ENCODE peak calls at places on chromosome 20, in ten cellular contexts. A is fibroblast of lung; T is GM12865; U is tibial artery; E is CD4-positive, alpha-beta memory T cell; D is foreskin fibroblast; J is body of pancreas; X is WERI-Rb-1; M is uterus; L is astrocyte of the spinal cord. F is an unnamed sample.

GRCh38 chr20:50886184-50886790 is 45.0 kb downstream of the ADNP start:
- DNase-seq in A (no peak), T (no peak), U (peak; percentile 4), E (no peak), D (no peak), J (no peak), X (no peak), M (no peak), L (no peak), F (no peak)

GRCh38 chr20:25669826-25670422 is 26.7 kb downstream of the ZNF337 start:
- DNase-seq in A (peak; percentile 85), T (no peak), U (no peak), E (no peak), D (peak; percentile 89), J (no peak), X (peak; percentile 14), M (no peak), L (peak; percentile 22), F (peak; percentile 55)

GRCh38 chr20:23205221-23205620 is 119.1 kb upstream of the CD93 start:
- DNase-seq in A (no peak), T (no peak), U (no peak), E (no peak), D (no peak), J (no peak), X (no peak), M (no peak), L (no peak), F (peak; percentile 49)

GRCh38 chr20:10316582-10316981 is 98.0 kb downstream of the SNAP25 start:
- DNase-seq in A (peak; percentile 28), T (peak; percentile 40), U (no peak), E (no peak), D (peak; percentile 53), J (no peak), X (peak; percentile 11), M (no peak), L (no peak), F (no peak)

GRCh38 chr20:478010-478948 is 15.9 kb upstream of the TBC1D20 start:
- DNase-seq in A (peak; percentile 88), T (no peak), U (no peak), E (no peak), D (peak; percentile 73), J (no peak), X (no peak), M (no peak), L (peak; percentile 70), F (no peak)

GRCh38 chr20:44720617-44720993 is 5.4 kb downstream of the CCN5 start:
- DNase-seq in A (peak; percentile 58), T (no peak), U (peak; percentile 77), E (no peak), D (peak; percentile 94), J (no peak), X (no peak), M (no peak), L (no peak), F (no peak)

GRCh38 chr20:568097-568864 is 24.7 kb upstream of the CSNK2A1 start:
- DNase-seq in A (no peak), T (no peak), U (no peak), E (no peak), D (no peak), J (no peak), X (peak; percentile 62), M (no peak), L (no peak), F (peak; percentile 64)

GRCh38 chr20:25338112-25339023 is 52.3 kb downstream of the ABHD12 start:
- DNase-seq in A (no peak), T (no peak), U (no peak), E (no peak), D (no peak), J (peak; percentile 62), X (no peak), M (no peak), L (no peak), F (no peak)

GRCh38 chr20:59003836-59004492 is 3.1 kb downstream of the CTSZ start:
- DNase-seq in A (no peak), T (no peak), U (no peak), E (no peak), D (no peak), J (no peak), X (no peak), M (no peak), L (no peak), F (peak; percentile 43)
- H3K4me3 ChIP-seq in A (no peak overlapping the region), T (peak overlapping the region; percentile 82), U (peak overlapping the region; percentile 90), E (no peak overlapping the region), D (no peak overlapping the region), J (no peak overlapping the region), X (no peak overlapping the region), M (no peak overlapping the region), L (no peak overlapping the region), F (no peak overlapping the region)

DNA sequence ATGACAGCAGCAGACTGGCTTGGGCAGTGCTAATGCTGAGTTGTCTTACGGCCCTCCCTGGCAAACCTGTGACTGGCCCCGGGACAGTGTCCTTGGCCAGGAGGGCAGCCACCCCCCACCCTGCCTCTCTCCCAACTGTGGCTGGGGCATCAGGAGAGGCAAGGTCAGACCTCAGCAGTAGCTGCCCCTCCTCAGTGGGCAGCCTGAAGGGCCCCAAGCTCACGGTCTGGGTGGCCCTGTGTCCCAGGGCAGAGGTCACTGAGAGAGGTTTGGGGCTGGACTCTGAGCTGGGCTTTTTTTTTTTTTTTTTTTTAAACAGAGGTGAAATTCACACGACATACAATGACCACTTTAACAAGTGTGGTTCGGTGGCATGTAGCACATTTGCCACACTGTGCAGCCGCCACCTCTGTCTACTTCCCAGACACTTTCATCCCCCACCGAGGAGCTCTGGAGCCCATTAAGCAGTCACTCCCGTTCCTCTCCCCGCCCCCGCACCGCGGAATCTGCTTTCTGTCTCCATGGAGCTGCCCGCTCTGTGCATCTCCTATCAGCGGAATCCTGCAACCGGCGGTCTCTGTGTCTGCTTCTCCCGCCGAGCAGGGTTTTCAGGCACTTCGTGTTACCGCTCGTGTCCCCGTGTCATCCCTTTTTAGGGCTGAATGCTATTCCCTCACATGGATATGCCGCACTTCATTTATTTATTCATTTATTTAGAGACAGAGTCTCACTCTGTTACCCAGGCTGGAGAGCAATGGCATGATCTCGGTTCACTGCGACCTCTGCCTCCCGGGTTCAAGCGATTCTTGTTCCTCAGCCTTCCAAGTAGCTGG is 67.9 kb upstream of the GATA5 start:
- DNase-seq in A (no peak), T (no peak), U (no peak), E (no peak), D (no peak), J (no peak), X (no peak), M (peak; percentile 38), L (no peak), F (no peak)
- H3K4me3 ChIP-seq in A (no peak overlapping the region), T (no peak overlapping the region), U (no peak overlapping the region), E (no peak overlapping the region), D (no peak overlapping the region), J (no peak overlapping the region), X (no peak overlapping the region), M (no peak overlapping the region), L (no peak overlapping the region), F (no peak overlapping the region)

GRCh38 chr20:46309945-46310344 is 1.6 kb upstream of the CDH22 start:
- DNase-seq in A (no peak), T (no peak), U (no peak), E (no peak), D (no peak), J (no peak), X (no peak), M (no peak), L (no peak), F (no peak)

GRCh38 chr20:46307139-46307998 is 929 bp downstream of the CDH22 start:
- DNase-seq in A (peak; percentile 50), T (peak; percentile 77), U (peak; percentile 23), E (peak; percentile 78), D (peak; percentile 71), J (peak; percentile 49), X (peak; percentile 81), M (no peak), L (peak; percentile 14), F (peak; percentile 99)

GRCh38 chr20:46306743-46307138 is 1.6 kb downstream of the CDH22 start:
- DNase-seq in A (no peak), T (no peak), U (no peak), E (no peak), D (no peak), J (no peak), X (no peak), M (no peak), L (no peak), F (peak; percentile 60)

GRCh38 chr20:46307999-46308257 is 370 bp downstream of the CDH22 start:
- DNase-seq in A (no peak), T (no peak), U (no peak), E (no peak), D (no peak), J (no peak), X (no peak), M (no peak), L (no peak), F (peak; percentile 84)

DNA sequence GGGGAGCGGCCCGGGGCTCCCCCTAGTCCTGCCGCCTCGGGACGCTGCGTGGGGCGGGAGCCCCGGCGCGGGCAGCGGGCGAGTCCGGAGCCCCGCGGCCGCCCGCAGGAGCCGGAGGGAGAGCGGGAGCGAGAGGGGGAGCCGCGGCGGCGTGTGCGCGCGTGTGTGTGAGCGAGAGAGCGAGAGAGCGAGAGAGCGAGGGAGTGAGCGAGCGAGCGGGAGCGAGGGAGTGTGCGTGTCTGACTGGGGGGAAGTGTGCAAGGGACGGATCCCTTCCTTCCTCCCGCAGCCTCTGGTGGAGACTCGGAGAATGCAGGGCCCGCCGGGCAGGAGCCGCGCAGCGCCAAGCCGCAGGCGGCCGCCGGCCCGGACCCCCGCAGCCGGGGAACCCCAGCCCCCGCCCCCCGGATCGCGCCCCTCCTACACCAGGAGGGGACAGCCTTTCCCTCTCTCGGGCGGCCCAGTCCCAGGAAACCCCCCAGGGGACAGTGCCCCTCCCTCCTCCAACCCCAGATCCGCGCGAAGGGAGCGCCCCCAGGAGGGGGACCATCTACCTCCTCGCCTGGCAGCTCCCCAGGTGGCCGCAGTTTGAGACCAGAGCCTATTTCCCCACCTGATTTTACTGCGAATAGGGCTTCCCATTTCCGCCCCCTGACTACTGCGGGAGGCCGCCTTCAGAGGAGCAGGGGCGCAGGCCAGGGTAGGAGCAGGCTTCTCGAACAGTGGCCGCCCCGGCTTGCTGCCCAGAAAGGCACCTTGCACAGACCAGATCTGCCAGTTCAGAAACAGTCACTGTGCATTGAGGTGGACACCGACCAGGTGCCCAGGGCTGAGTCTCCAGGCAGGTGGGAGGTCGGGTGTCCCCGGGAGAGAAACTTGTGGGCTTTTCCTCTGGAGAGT is at the start of gene CDH22:
- DNase-seq in A (peak; percentile 19), T (peak; percentile 13), U (no peak), E (peak; percentile 48), D (peak; percentile 64), J (peak; percentile 40), X (peak; percentile 88), M (no peak), L (no peak), F (peak; percentile 94)
- H3K4me3 ChIP-seq in A (no peak within 1 kb of the TSS), T (peak within 1 kb of the TSS; percentile 17), U (peak within 1 kb of the TSS; percentile 50), E (peak within 1 kb of the TSS; percentile 38), D (no peak within 1 kb of the TSS), J (no peak within 1 kb of the TSS), X (peak within 1 kb of the TSS; percentile 66), M (peak within 1 kb of the TSS; percentile 32), L (no peak within 1 kb of the TSS), F (peak within 1 kb of the TSS; percentile 55)

GRCh38 chr20:8431538-8432434 is 299.7 kb downstream of the PLCB1 start:
- DNase-seq in A (no peak), T (no peak), U (no peak), E (no peak), D (no peak), J (peak; percentile 16), X (peak; percentile 76), M (peak; percentile 66), L (no peak), F (no peak)
- H3K4me3 ChIP-seq in A (no peak overlapping the region), T (no peak overlapping the region), U (no peak overlapping the region), E (no peak overlapping the region), D (no peak overlapping the region), J (no peak overlapping the region), X (peak overlapping the region; percentile 16), M (no peak overlapping the region), L (no peak overlapping the region), F (no peak overlapping the region)

F was measured in H7.